ENCODE peak calls at places on chromosomes 16 and 17, in four cellular contexts. I, R, H and W are unnamed samples.

GRCh38 chr17:66865151-66865550 is 30.2 kb downstream of the CACNG5 start:
- DNase-seq in I (no peak), R (peak), H (no peak), W (no peak)

GRCh38 chr17:82223517-82223916 is 5.3 kb upstream of the SLC16A3 start:
- DNase-seq in I (no peak), R (no peak), H (no peak), W (no peak)

GRCh38 chr17:4440690-4441686 is 7.2 kb downstream of the SPNS3 start:
- DNase-seq in I (no peak), R (no peak), H (no peak), W (no peak)

GRCh38 chr17:34997355-34997862 is 17.1 kb downstream of the LIG3 start:
- DNase-seq in I (peak), R (no peak), H (no peak), W (no peak)

GRCh38 chr17:63699638-63700527 is at the start of gene LIMD2:
- DNase-seq in I (no peak), R (peak), H (peak), W (no peak)

GRCh38 chr16:51431517-51432241 is 280.6 kb upstream of the SALL1 start:
- DNase-seq in I (no peak), R (peak), H (no peak), W (no peak)

GRCh38 chr16:30054959-30055553 is 10.5 kb upstream of the ALDOA start:
- DNase-seq in I (no peak), R (no peak), H (peak), W (no peak)

GRCh38 chr17:46971647-46972300 is 7.3 kb downstream of the RPRML start:
- DNase-seq in I (no peak), R (no peak), H (no peak), W (no peak)

GRCh38 chr17:42891539-42892152 is 9.0 kb upstream of the G6PC1 start:
- DNase-seq in I (peak), R (peak), H (no peak), W (peak)

GRCh38 chr17:35749560-35750412 is 3.3 kb downstream of the GAS2L2 start:
- DNase-seq in I (no peak), R (peak), H (no peak), W (no peak)

GRCh38 chr17:38557395-38557794 is 48.4 kb downstream of the SRCIN1 start:
- DNase-seq in I (no peak), R (no peak), H (no peak), W (no peak)

GRCh38 chr17:7882629-7883028 is 6.0 kb upstream of the CHD3 start:
- DNase-seq in I (no peak), R (no peak), H (no peak), W (no peak)

GRCh38 chr16:64440421-64440831 is 681.4 kb downstream of the CDH11 start:
- DNase-seq in I (peak), R (peak), H (no peak), W (no peak)

GRCh38 chr17:54888981-54889380 is 11.7 kb upstream of the TOM1L1 start:
- DNase-seq in I (no peak), R (no peak), H (no peak), W (no peak)

GRCh38 chr17:2297023-2297422 is 6.6 kb downstream of the SMG6 start:
- DNase-seq in I (no peak), R (no peak), H (no peak), W (no peak)

GRCh38 chr16:84156342-84156784 is 11.3 kb downstream of the DNAAF1 start:
- DNase-seq in I (no peak), R (peak), H (no peak), W (no peak)

GRCh38 chr16:995087-995486 is 13.5 kb downstream of the SOX8 start:
- DNase-seq in I (no peak), R (peak), H (no peak), W (no peak)

GRCh38 chr17:63426041-63426916 is 19.8 kb downstream of the CYB561 start:
- DNase-seq in I (no peak), R (no peak), H (no peak), W (no peak)

GRCh38 chr16:72905581-72905980 is 142.3 kb downstream of the ZFHX3 start:
- DNase-seq in I (no peak), R (peak), H (no peak), W (no peak)

GRCh38 chr17:7440113-7440822 is 956 bp downstream of the FGF11 start:
- DNase-seq in I (peak), R (peak), H (no peak), W (no peak)

GRCh38 chr16:9109255-9109654 is 17.8 kb downstream of the HAPSTR1 start:
- DNase-seq in I (no peak), R (no peak), H (no peak), W (no peak)

GRCh38 chr17:18961634-18962493 is 9.9 kb downstream of the SLC5A10 start:
- DNase-seq in I (no peak), R (peak), H (no peak), W (no peak)

GRCh38 chr17:76747716-76748360 is 9.9 kb downstream of the MFSD11 start:
- DNase-seq in I (no peak), R (no peak), H (no peak), W (no peak)

GRCh38 chr17:74427048-74427762 is 4.7 kb upstream of the GPRC5C start:
- DNase-seq in I (no peak), R (no peak), H (no peak), W (no peak)

GRCh38 chr16:79293831-79294230 is 306.7 kb downstream of the MAF start:
- DNase-seq in I (no peak), R (no peak), H (no peak), W (no peak)

GRCh38 chr16:68300736-68301459 is 9.8 kb downstream of the SLC7A6OS start:
- DNase-seq in I (no peak), R (peak), H (peak), W (no peak)

GRCh38 chr16:84729716-84730320 is 30.0 kb downstream of the USP10 start:
- DNase-seq in I (no peak), R (peak), H (no peak), W (no peak)

GRCh38 chr17:73030501-73030911 is 62.0 kb downstream of the SLC39A11 start:
- DNase-seq in I (no peak), R (peak), H (no peak), W (no peak)

GRCh38 chr17:71118039-71118438 is 948.7 kb downstream of the KCNJ2 start:
- DNase-seq in I (no peak), R (peak), H (no peak), W (no peak)

GRCh38 chr16:73093146-73094144 is 45.5 kb upstream of the ZFHX3 start:
- DNase-seq in I (peak), R (no peak), H (no peak), W (no peak)

GRCh38 chr16:54936979-54937672 is 6.5 kb downstream of the IRX5 start:
- DNase-seq in I (no peak), R (peak), H (peak), W (peak)

GRCh38 chr17:30920282-30920681 is 1.5 kb upstream of the ADAP2 start:
- DNase-seq in I (no peak), R (peak), H (no peak), W (no peak)

GRCh38 chr17:3983945-3984484 is 19.8 kb upstream of the ATP2A3 start:
- DNase-seq in I (no peak), R (peak), H (peak), W (no peak)

GRCh38 chr17:27473748-27474609 is 17.7 kb downstream of the KSR1 start:
- DNase-seq in I (no peak), R (no peak), H (peak), W (no peak)

GRCh38 chr16:30185141-30185682 is 1.8 kb downstream of the CORO1A start:
- DNase-seq in I (no peak), R (no peak), H (no peak), W (no peak)

GRCh38 chr16:2031081-2031577 is 4.4 kb downstream of the NHERF2 start:
- DNase-seq in I (no peak), R (no peak), H (no peak), W (no peak)

GRCh38 chr16:57798953-57799618 is 3.2 kb downstream of the KIFC3 start:
- DNase-seq in I (no peak), R (no peak), H (no peak), W (no peak)

GRCh38 chr16:57798267-57798810 is 4.0 kb downstream of the KIFC3 start:
- DNase-seq in I (no peak), R (no peak), H (no peak), W (no peak)

GRCh38 chr16:57801098-57801855 is 1.0 kb downstream of the KIFC3 start:
- DNase-seq in I (no peak), R (peak), H (no peak), W (no peak)

GRCh38 chr16:57800213-57801097 is 1.8 kb downstream of the KIFC3 start:
- DNase-seq in I (no peak), R (no peak), H (no peak), W (no peak)

GRCh38 chr16:57799619-57800212 is 2.6 kb downstream of the KIFC3 start:
- DNase-seq in I (no peak), R (no peak), H (peak), W (no peak)
- H3K4me3 ChIP-seq in I (no peak), R (no peak), H (no peak), W (no peak)

GRCh38 chr16:48157302-48157701 is 1.5 kb upstream of the ABCC12 start:
- DNase-seq in I (no peak), R (no peak), H (no peak), W (no peak)

GRCh38 chr16:48157794-48158193 is 2.0 kb upstream of the ABCC12 start:
- DNase-seq in I (no peak), R (no peak), H (no peak), W (no peak)

GRCh38 chr16:48156790-48157209 is 1.0 kb upstream of the ABCC12 start:
- DNase-seq in I (peak), R (peak), H (peak), W (peak)

GRCh38 chr16:48158296-48158695 is 2.5 kb upstream of the ABCC12 start:
- DNase-seq in I (no peak), R (peak), H (peak), W (no peak)

DNA sequence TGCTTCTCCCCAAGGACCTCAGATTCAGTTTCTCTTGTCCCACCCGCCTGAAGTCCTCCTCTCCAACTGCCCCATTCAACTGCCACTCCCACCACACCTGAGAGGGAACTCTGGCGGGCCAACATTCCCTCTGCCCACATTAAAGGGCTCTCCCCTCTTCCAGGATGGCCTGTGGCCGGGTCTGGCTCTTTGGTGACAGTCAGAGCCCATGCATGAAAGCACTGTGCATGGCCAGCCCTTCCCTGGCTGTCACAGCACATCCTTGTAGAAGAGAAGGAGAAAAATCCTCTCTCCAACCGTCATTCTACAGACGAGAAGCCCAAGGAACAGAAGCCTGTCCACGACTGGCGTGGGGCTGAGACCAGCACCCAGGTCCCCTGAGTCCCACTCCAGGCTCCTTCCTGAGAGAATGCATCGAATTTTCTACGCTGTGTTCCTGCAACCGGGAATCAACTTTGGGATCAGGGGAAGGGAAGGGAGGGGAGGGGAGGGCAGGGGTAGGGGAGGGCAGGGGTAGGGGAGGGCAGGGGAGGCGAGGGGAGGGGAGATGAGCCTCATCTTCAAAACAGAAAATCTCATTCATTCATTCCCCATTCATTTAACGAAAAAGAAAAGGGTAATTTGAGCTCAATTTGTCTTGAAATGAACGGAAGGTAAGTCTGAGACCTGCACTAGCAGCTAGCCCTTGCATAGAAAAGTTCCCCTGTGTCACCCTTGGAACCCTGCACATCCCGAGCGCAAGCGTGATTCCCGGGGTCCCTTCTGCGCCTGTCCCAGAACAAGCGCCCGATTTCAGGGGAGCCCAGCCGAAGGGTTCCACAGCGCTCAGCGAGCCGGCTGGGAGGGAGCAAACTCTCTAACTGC is at the start of gene ABCC12:
- DNase-seq in I (no peak), R (no peak), H (no peak), W (no peak)
- H3K4me3 ChIP-seq in I (no peak), R (peak), H (no peak), W (no peak)

GRCh38 chr16:89431158-89431584 is 59.2 kb downstream of the ANKRD11 start:
- DNase-seq in I (no peak), R (peak), H (no peak), W (no peak)
- H3K4me3 ChIP-seq in I (no peak), R (peak), H (no peak), W (no peak)

DNA sequence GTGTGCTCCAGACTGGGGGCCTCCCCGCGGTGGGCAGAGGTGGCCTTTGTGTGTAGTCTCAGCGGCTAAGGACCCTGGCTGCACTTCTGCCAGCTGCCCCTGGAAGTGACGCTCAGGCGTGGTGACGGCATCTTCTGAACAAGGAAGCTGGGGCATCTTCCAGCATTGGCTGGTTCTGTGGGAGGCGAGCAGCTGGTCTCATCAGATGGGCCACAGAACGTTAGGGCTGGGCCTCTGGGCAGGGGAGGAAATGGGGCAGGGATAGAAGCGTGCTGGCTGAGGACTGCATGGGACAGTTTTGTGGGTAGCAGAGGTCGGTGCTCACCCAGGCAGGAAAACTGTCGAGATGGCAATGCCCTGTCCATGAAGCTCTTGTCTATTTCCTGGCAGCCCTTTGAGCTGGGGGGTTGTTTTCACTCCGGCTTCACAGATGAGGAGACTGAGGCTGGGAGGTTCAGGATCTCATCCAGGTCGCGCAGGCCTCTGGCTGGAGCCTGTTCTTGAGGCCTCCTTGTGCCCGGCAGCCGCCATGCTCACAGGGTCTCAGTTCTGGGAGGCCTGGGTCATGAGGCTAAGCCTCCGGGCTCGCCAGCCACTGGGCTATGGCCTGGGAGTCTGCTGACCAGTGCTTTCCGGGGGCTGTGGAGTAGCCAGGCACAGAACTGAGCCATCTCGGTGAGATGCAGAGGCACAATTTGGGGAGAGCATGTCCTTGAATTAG is 16.3 kb downstream of the IRF8 start:
- DNase-seq in I (no peak), R (no peak), H (peak), W (no peak)
- H3K4me3 ChIP-seq in I (no peak), R (no peak), H (no peak), W (no peak)

GRCh38 chr17:80257716-80258213 is 2.9 kb upstream of the RNF213 start:
- DNase-seq in I (no peak), R (no peak), H (no peak), W (no peak)

GRCh38 chr17:80261159-80261894 is 675 bp downstream of the RNF213 start:
- DNase-seq in I (peak), R (peak), H (peak), W (peak)

GRCh38 chr17:80260791-80261158 is at the start of gene RNF213:
- DNase-seq in I (peak), R (peak), H (no peak), W (no peak)

GRCh38 chr17:80261895-80262279 is 1.2 kb downstream of the RNF213 start:
- DNase-seq in I (no peak), R (no peak), H (no peak), W (no peak)

DNA sequence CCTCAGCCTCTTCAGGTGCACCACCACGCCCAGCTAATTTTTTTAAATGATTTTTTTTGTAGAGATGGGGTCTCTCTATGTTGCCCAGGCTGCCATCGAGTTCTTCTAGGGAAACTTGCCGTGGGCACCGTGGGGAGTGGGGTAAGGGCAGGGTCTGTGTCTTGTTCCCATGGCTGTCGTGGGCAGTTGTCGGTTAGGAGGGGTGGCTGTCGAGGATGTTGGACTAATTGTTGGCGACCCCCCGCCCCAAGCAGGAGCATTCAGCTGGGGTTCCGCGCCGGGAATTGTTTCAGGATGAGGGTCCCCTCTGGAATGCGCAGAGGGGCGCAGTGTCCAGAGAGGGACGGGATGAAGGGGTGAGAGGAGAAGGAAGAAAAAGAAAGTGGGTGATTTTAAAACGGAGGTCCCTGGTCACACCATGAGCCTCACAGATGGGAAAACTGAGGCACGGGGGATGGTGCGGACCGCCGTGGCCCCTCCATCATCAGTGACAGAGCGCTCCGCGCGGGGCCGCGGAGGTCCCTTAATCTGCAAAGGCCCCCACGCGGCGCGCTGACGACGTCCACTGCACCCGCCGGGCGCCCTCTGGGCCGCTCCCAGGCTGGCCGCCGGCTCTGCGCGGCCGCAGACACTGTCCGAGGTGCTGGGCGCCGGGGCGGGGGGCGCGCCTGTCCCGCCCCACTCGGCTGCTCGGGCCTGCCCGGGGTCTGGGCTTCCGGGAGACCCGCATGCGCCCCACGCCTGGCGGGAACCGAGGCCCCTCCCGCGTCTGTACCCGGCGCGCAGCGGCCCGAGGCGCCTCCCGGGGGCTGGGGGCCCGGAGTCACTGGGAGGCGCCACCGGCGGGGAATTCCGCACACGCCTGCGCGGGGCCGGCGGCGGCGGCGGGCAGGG is 763 bp upstream of the RNF213 start:
- DNase-seq in I (peak), R (peak), H (peak), W (no peak)
- H3K4me3 ChIP-seq in I (peak), R (peak), H (peak), W (peak)

GRCh38 chr17:49556183-49556943 is 19.3 kb upstream of the NXPH3 start:
- DNase-seq in I (peak), R (peak), H (peak), W (no peak)
- H3K4me3 ChIP-seq in I (no peak), R (peak), H (no peak), W (peak)

GRCh38 chr17:56594528-56595418 is 1.3 kb downstream of the NOG start:
- DNase-seq in I (no peak), R (peak), H (peak), W (no peak)
- H3K4me3 ChIP-seq in I (peak), R (peak), H (peak), W (peak)